ENCODE peak calls at places on chromosomes 12 and 14, in five cellular contexts. O is H1, J is IMR-90, V is neuronal stem cell, S is trophoblast cell. R is an unnamed sample.

GRCh38 chr14:30194769-30195168 is 267.1 kb upstream of the PRKD1 start:
- DNase-seq in J (peak), O (no peak), V (no peak), S (no peak), R (peak)

GRCh38 chr12:95700316-95700785 is 90.2 kb downstream of the NTN4 start:
- DNase-seq in V (no peak), J (peak), S (peak), O (no peak), R (peak)

GRCh38 chr14:104139460-104140212 is 1.2 kb downstream of the KIF26A start:
- DNase-seq in J (no peak), S (no peak), O (peak), V (no peak), R (no peak)

GRCh38 chr12:120498870-120499515 is 3.1 kb downstream of the DYNLL1 start:
- DNase-seq in J (no peak), S (no peak), V (no peak), O (no peak), R (no peak)

GRCh38 chr14:103140316-103141109 is 17.3 kb downstream of the TNFAIP2 start:
- DNase-seq in S (peak), O (no peak), V (no peak), J (no peak), R (no peak)

GRCh38 chr12:2297658-2298057 is 244.9 kb downstream of the CACNA1C start:
- DNase-seq in V (no peak), J (no peak), O (no peak), S (no peak), R (no peak)

GRCh38 chr14:99378782-99379214 is 101.9 kb downstream of the SETD3 start:
- DNase-seq in S (peak), J (peak), O (no peak), V (no peak), R (peak)

GRCh38 chr12:3191450-3191849 is 114.3 kb downstream of the TSPAN9 start:
- DNase-seq in O (no peak), V (no peak), S (no peak), J (no peak), R (no peak)

GRCh38 chr12:11763760-11764520 is 114.5 kb downstream of the ETV6 start:
- DNase-seq in O (no peak), V (no peak), S (peak), J (peak), R (peak)

GRCh38 chr14:22412936-22413411 is 176.1 kb downstream of the DAD1 start:
- DNase-seq in S (no peak), J (no peak), O (no peak), V (peak), R (no peak)

GRCh38 chr14:50312734-50313054 is 570 bp downstream of the DMAC2L start:
- DNase-seq in O (no peak), S (peak), V (no peak), J (no peak), R (no peak)

GRCh38 chr12:55068416-55069010 is 48.7 kb downstream of the NEUROD4 start:
- DNase-seq in O (no peak), J (peak), V (peak), S (peak), R (peak)

GRCh38 chr12:115599251-115599811 is 678.2 kb downstream of the MED13L start:
- DNase-seq in O (no peak), V (peak), S (no peak), J (no peak), R (peak)

GRCh38 chr12:118377891-118378470 is 1.6 kb downstream of the SUDS3 start:
- DNase-seq in O (peak), V (peak), S (peak), J (peak), R (peak)

GRCh38 chr12:57191410-57191809 is 25.2 kb upstream of the NXPH4 start:
- DNase-seq in V (no peak), O (no peak), S (no peak), J (no peak), R (no peak)

GRCh38 chr14:61183486-61183885 is 97.7 kb downstream of the TMEM30B start:
- DNase-seq in O (no peak), J (no peak), S (no peak), V (no peak), R (no peak)

GRCh38 chr12:122116707-122117535 is 38.4 kb downstream of the MLXIP start:
- DNase-seq in J (no peak), V (no peak), S (no peak), O (no peak), R (no peak)

GRCh38 chr12:105409881-105410471 is 79.5 kb downstream of the C12orf75 start:
- DNase-seq in O (no peak), J (no peak), V (no peak), S (no peak), R (no peak)

GRCh38 chr12:120039711-120040110 is 50.7 kb downstream of the BICDL1 start:
- DNase-seq in O (no peak), V (no peak), S (no peak), J (no peak), R (no peak)

GRCh38 chr12:52506858-52507715 is 13.1 kb downstream of the KRT5 start:
- DNase-seq in J (peak), O (no peak), V (peak), S (no peak), R (peak)

GRCh38 chr12:53274445-53274844 is 6.3 kb downstream of the ESPL1 start:
- DNase-seq in S (no peak), J (no peak), V (no peak), O (no peak), R (no peak)

GRCh38 chr12:90233168-90234100 is 524.8 kb upstream of the ATP2B1 start:
- DNase-seq in J (no peak), V (no peak), O (no peak), S (peak), R (no peak)
- H2AFZ ChIP-seq in J (no peak), V (no peak), O (no peak), S (no peak), R (no peak)

GRCh38 chr12:93080452-93080851 is 151.4 kb upstream of the EEA1 start:
- DNase-seq in V (no peak), J (no peak), O (peak), S (no peak), R (no peak)

GRCh38 chr12:93078577-93078976 is 149.5 kb upstream of the EEA1 start:
- DNase-seq in J (no peak), O (no peak), S (no peak), V (no peak), R (no peak)

GRCh38 chr12:93079271-93079670 is 150.2 kb upstream of the EEA1 start:
- DNase-seq in S (no peak), O (no peak), J (no peak), V (no peak), R (no peak)

GRCh38 chr12:93080994-93081809 is 152.1 kb upstream of the EEA1 start:
- DNase-seq in S (no peak), V (no peak), J (peak), O (peak), R (peak)

DNA sequence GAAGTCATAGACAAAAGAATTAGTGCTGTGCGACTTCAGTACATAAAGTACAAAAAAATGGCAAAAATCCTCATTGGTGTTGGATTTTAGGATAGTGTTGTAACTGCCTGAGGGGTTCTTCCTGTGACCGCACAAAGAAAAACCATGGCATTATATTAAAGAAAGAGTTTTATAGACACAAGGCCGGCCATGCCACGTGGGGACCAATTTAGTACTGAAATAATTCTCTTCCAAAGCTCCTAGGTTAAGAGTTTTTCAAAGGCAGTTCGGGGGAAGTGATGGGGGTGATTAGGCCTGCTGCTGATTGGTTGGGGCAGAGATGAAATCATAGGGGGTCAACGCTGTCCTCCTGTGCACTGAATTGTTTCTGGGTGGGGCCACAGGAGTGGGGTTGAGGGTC is 150.9 kb upstream of the EEA1 start:
- DNase-seq in S (no peak), J (no peak), O (no peak), V (no peak), R (no peak)
- H3K4ac ChIP-seq in S (no peak), J (peak), O (no peak), V (no peak), R (no peak)

GRCh38 chr12:24933694-24934407 is 15.1 kb downstream of the BCAT1 start:
- DNase-seq in V (no peak), J (no peak), O (no peak), S (no peak), R (no peak)

GRCh38 chr12:24929953-24930352 is 18.9 kb downstream of the BCAT1 start:
- DNase-seq in J (no peak), S (no peak), V (no peak), O (peak), R (no peak)

GRCh38 chr12:24937553-24938244 is 11.2 kb downstream of the BCAT1 start:
- DNase-seq in J (peak), O (no peak), S (no peak), V (no peak), R (no peak)

GRCh38 chr12:24928131-24928530 is 20.8 kb downstream of the BCAT1 start:
- DNase-seq in S (no peak), V (no peak), J (no peak), O (no peak), R (no peak)

GRCh38 chr12:24931666-24932405 is 17.1 kb downstream of the BCAT1 start:
- DNase-seq in O (no peak), V (no peak), J (peak), S (no peak), R (no peak)
- H3K4me3 ChIP-seq in O (no peak), V (no peak), J (no peak), S (no peak), R (no peak)

GRCh38 chr12:70763666-70764065 is 126.4 kb upstream of the PTPRB start:
- DNase-seq in O (no peak), S (no peak), V (no peak), J (no peak), R (no peak)
- H2AFZ ChIP-seq in O (no peak), S (no peak), V (no peak), J (no peak), R (no peak)

DNA sequence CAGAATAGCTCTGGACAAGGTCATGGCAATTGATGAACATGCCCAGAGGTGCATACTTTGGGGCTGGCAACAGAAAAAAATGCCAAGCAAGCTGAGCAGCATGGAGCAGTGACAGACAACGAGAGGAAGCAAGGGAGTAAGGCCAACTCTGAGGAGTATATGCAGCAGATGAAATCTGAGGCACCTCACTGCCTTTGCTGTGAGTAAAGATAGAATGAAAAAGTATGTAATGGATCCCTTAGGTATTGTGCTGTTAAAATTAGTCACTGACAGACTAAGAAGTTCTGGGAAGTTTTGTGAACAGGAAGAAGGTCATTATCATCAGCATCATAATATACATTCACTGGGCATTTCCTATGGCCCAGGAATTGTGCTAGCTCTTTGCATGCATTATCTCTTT is 269.9 kb downstream of the DUSP6 start:
- DNase-seq in S (no peak), J (peak), O (no peak), V (no peak), R (no peak)
- H3K4ac ChIP-seq in S (no peak), J (no peak), O (no peak), V (no peak), R (no peak)

GRCh38 chr14:74514471-74514932 is 20.9 kb downstream of the ISCA2 start:
- DNase-seq in V (no peak), S (no peak), O (no peak), J (peak), R (peak)
- H3K4me3 ChIP-seq in V (no peak), S (no peak), O (no peak), J (no peak), R (peak)

GRCh38 chr12:90301734-90302133 is 593.1 kb upstream of the ATP2B1 start:
- DNase-seq in O (no peak), V (no peak), J (no peak), S (no peak), R (no peak)

GRCh38 chr12:90301095-90301494 is 592.5 kb upstream of the ATP2B1 start:
- DNase-seq in S (no peak), V (no peak), J (no peak), O (no peak), R (no peak)

GRCh38 chr12:90304231-90304630 is 595.6 kb upstream of the ATP2B1 start:
- DNase-seq in S (peak), J (no peak), O (no peak), V (no peak), R (no peak)

DNA sequence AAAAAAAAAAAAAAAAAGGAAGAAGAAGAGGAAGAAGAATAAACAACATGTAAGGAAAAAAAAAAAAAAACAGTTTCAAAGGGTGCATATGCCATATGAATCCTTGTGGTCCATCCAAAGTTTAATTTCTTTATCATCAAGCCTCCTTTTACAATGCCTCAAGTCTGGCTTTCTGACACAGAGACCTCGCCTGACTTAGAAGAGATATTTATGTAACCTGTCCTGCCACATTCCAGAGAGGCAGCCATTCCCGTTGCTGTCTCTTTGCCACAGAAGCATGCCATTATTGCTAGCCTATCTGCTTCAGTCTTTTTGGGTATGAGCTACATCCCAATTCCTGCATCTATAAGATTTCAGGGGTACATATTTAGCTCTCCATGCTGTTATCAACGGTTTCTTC is 596.7 kb upstream of the ATP2B1 start:
- DNase-seq in V (no peak), S (peak), J (no peak), O (no peak), R (no peak)
- H2AFZ ChIP-seq in V (no peak), S (no peak), J (no peak), O (peak), R (no peak)

GRCh38 chr12:67288561-67288960 is 19.4 kb downstream of the CAND1 start:
- DNase-seq in S (no peak), J (no peak), O (no peak), V (no peak), R (peak)
- H3K4ac ChIP-seq in S (peak), J (no peak), O (no peak), V (no peak), R (no peak)

R was measured in mesenchymal stem cell.